ENCODE peak calls at places on chromosomes 13 and 19, in six cellular contexts. V is H1, H is adrenal gland, S is body of pancreas, K is uterus, N is stomach. G is an unnamed sample. For H3K4me1, the result is how much of the 10 kb centered on the place peaks cover.

GRCh38 chr13:103852036-103852435 is 785.8 kb upstream of the SLC10A2 start:
- DNase-seq in K (no peak), V (no peak), S (no peak), H (no peak), N (no peak), G (no peak)

GRCh38 chr19:31223805-31224534 is 125.3 kb downstream of the TSHZ3 start:
- DNase-seq in V (no peak), S (no peak), N (no peak), H (no peak), K (no peak), G (no peak)

GRCh38 chr19:14843587-14843986 is 5.1 kb downstream of the OR7A10 start:
- DNase-seq in H (no peak), V (no peak), S (no peak), K (no peak), N (no peak), G (no peak)

GRCh38 chr13:40777166-40777956 is 6.4 kb upstream of the MRPS31 start:
- DNase-seq in V (no peak), K (no peak), H (peak), N (no peak), S (peak), G (peak)

GRCh38 chr13:110330491-110331001 is 23.5 kb downstream of the COL4A2 start:
- DNase-seq in K (no peak), V (no peak), N (no peak), H (no peak), S (no peak), G (no peak)

GRCh38 chr19:14817052-14817451 is 17.9 kb downstream of the OR7A5 start:
- DNase-seq in S (no peak), H (no peak), K (no peak), V (no peak), N (no peak), G (no peak)

GRCh38 chr13:35718084-35718483 is 241.6 kb upstream of the MAB21L1 start:
- DNase-seq in K (no peak), S (no peak), N (no peak), H (no peak), V (no peak), G (no peak)

GRCh38 chr19:55486043-55486970 is 1.3 kb downstream of the NAT14 start:
- DNase-seq in S (no peak), N (no peak), V (no peak), H (peak), K (peak), G (peak)

GRCh38 chr13:50082426-50083283 is 67.4 kb downstream of the KCNRG start:
- DNase-seq in S (peak), K (peak), N (peak), H (peak), V (no peak), G (peak)

GRCh38 chr13:24127116-24127631 is 33.3 kb upstream of the SPATA13 start:
- DNase-seq in H (no peak), S (peak), N (peak), K (no peak), V (no peak), G (no peak)

GRCh38 chr19:29671393-29672076 is 6.3 kb downstream of the PLEKHF1 start:
- DNase-seq in N (peak), K (no peak), V (no peak), S (peak), H (no peak), G (no peak)

GRCh38 chr19:33376423-33376822 is 2.9 kb downstream of the CEBPG start:
- DNase-seq in N (peak), V (no peak), K (peak), H (peak), S (peak), G (no peak)

GRCh38 chr13:73025212-73026012 is 33.4 kb upstream of the KLF5 start:
- DNase-seq in V (no peak), S (no peak), H (no peak), K (no peak), N (no peak), G (no peak)

GRCh38 chr19:42175335-42175734 is 42.1 kb downstream of the DEDD2 start:
- DNase-seq in V (no peak), S (no peak), N (no peak), K (no peak), H (no peak), G (no peak)
- H3K4me3 ChIP-seq in V (peak), S (no peak), N (no peak), K (no peak), H (no peak), G (no peak)

DNA sequence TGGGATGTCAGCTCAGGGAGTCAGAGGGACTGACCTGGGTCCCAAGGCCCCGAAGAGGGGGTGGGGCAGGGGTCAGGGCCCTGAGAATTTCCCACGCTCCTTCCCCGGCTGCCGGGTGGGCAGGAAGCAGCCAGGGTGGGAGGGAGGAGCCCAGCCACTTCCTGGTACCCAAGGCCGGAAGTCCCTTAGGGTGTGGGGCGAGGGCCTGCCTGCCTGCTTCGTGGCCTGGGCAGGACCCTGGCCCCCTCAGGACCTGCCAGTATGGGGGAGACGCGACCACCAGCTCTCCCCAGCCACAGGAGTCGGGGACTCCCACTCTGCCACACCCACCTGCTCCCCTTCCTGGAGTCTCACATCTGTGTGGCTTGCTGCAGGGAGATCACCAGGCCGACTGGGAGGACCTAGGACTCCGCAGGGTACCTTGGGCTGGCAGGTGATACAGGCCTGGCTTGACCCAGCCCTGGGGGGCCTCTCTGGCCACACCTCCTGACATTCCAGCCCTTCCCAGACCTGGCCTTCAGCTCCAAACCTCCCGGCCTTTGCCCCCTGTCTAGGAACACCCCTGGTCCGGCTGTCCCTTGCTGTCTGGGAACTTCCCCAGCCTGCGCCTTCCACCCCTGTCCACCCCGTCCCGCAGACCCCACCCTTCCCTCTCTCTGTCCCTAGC is 9.8 kb upstream of the CIRBP start:
- DNase-seq in K (peak), V (no peak), S (peak), N (peak), H (peak), G (peak)
- H3K4me1 ChIP-seq in K (under half), V (under half), S (half or more), N (half or more), H (half or more), G (under half)

GRCh38 chr19:18099623-18099995 is 2.0 kb downstream of the MAST3 start:
- DNase-seq in H (no peak), K (no peak), N (no peak), V (no peak), S (no peak), G (no peak)
- H3K4me3 ChIP-seq in H (no peak), K (no peak), N (no peak), V (peak), S (no peak), G (no peak)

GRCh38 chr19:8499048-8499833 is 3.2 kb downstream of the PRAM1 start:
- DNase-seq in S (no peak), H (no peak), N (no peak), K (no peak), V (no peak), G (no peak)
- H3K4me1 ChIP-seq in S (under half), H (under half), N (under half), K (under half), V (under half), G (under half)

GRCh38 chr13:77506874-77507273 is 28.6 kb upstream of the SCEL start:
- DNase-seq in K (no peak), V (no peak), H (no peak), S (no peak), N (no peak), G (no peak)
- H3K4me3 ChIP-seq in K (no peak), V (no peak), H (no peak), S (no peak), N (no peak), G (no peak)

GRCh38 chr19:45158503-45159026 is 2.2 kb downstream of the NKPD1 start:
- DNase-seq in H (no peak), S (no peak), V (no peak), N (no peak), K (no peak), G (no peak)

GRCh38 chr19:45159204-45159970 is 1.4 kb downstream of the NKPD1 start:
- DNase-seq in K (no peak), H (no peak), V (no peak), S (no peak), N (no peak), G (no peak)

GRCh38 chr19:45154064-45154827 is 6.5 kb downstream of the NKPD1 start:
- DNase-seq in S (peak), H (peak), N (no peak), V (no peak), K (no peak), G (peak)

GRCh38 chr19:45156231-45156630 is 4.6 kb downstream of the NKPD1 start:
- DNase-seq in V (no peak), N (no peak), K (no peak), H (no peak), S (no peak), G (peak)

DNA sequence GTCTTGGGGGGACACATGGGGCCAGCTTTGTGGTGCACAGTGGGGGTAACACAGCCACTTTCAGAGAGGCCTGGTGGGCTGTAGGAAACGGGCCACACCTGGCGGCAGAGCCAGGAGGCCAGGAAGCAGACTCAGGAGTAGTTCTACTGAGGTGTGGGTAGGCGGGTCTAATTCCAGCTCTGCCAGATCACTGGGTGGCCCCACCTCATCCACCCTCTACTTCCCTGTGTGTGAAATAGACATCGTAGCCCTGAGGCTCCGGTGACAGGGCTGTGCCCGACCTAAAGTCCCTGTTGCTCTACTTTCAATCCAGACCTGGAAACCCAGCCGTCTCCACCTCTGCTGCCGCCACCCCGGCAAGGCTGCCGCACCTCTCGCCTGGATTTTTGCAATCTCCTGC is 4.0 kb downstream of the NKPD1 start:
- DNase-seq in V (no peak), S (no peak), N (peak), K (no peak), H (no peak), G (peak)
- H3K4me1 ChIP-seq in V (under half), S (under half), N (under half), K (under half), H (under half), G (under half)

DNA sequence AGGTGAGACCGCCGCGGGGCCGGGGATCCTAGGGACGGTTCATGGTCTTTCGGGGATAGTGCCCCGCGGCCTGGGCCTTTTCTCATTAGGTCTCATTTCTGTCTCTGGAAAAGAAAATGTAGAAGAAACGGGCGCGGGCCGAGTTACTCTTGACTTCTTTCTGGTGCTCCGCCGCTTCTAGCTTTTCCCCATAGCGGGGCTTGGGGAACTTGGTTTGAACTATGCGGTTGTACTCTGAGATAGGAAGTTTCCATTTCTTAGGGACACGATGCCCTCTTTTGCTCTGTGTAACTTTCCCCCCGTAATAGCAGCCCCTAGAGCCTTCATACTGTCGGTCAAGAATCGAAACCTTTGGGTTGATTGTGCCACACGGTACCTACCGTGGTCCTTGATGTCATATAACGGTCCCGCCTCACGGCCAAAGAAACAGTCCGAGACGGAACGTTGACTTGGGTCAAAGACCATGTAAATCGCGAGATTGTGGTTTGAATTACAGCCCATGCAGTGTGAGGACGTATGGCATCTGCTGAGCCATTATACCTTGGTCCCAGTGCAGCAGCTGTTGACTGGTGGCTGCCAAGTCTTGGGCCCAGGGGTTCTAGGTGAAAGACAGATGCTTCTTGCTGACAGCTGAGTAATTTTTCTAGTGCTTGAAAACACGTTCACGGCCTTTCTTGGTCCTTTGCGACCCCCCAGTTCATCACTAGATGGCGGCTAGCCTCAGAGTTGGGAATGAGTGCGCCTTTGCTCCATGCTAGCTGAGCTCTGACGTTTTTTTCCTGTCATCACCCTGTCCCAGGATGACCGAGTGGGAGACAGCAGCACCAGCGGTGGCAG is 487 bp downstream of the RPS5 start:
- DNase-seq in N (no peak), H (no peak), V (no peak), K (no peak), S (no peak), G (no peak)
- H3K4me3 ChIP-seq in N (peak), H (peak), V (peak), K (peak), S (peak), G (peak)

GRCh38 chr13:97140611-97141010 is 81.5 kb upstream of the MBNL2 start:
- DNase-seq in K (no peak), S (no peak), H (no peak), V (no peak), N (no peak), G (no peak)

GRCh38 chr13:97139704-97140103 is 82.4 kb upstream of the MBNL2 start:
- DNase-seq in V (no peak), S (no peak), N (no peak), H (no peak), K (no peak), G (no peak)

GRCh38 chr13:97145057-97145456 is 77.1 kb upstream of the MBNL2 start:
- DNase-seq in V (no peak), S (no peak), K (no peak), N (no peak), H (no peak), G (no peak)

GRCh38 chr13:97142452-97142851 is 79.7 kb upstream of the MBNL2 start:
- DNase-seq in S (peak), N (no peak), H (peak), K (no peak), V (no peak), G (no peak)

GRCh38 chr13:97141564-97142005 is 80.5 kb upstream of the MBNL2 start:
- DNase-seq in V (peak), K (peak), N (peak), S (peak), H (peak), G (peak)
- H3K4me1 ChIP-seq in V (under half), K (under half), N (under half), S (under half), H (under half), G (under half)

GRCh38 chr19:46016426-46017094 is 6.3 kb downstream of the PGLYRP1 start:
- DNase-seq in H (peak), N (peak), V (no peak), K (peak), S (peak), G (peak)

GRCh38 chr19:46014534-46014933 is 8.3 kb downstream of the PGLYRP1 start:
- DNase-seq in K (no peak), H (no peak), S (no peak), N (no peak), V (no peak), G (no peak)

GRCh38 chr19:46017095-46017429 is 5.8 kb downstream of the PGLYRP1 start:
- DNase-seq in V (no peak), N (no peak), K (no peak), S (no peak), H (no peak), G (no peak)

GRCh38 chr19:46015961-46016425 is 6.9 kb downstream of the PGLYRP1 start:
- DNase-seq in N (no peak), H (no peak), V (no peak), K (no peak), S (no peak), G (no peak)

GRCh38 chr19:46015080-46015960 is 7.5 kb downstream of the PGLYRP1 start:
- DNase-seq in V (peak), H (peak), K (peak), S (peak), N (peak), G (peak)
- H3K4me3 ChIP-seq in V (peak), H (no peak), K (peak), S (no peak), N (peak), G (peak)

G was measured in BE2C.